ENCODE peak calls at places on chromosome 22, in nine cellular contexts. D, M, C, F, Y, O, J, Q and P are unnamed samples.

GRCh38 chr22:30325724-30326703 is 727 bp downstream of the TBC1D10A start:
- DNase-seq in D (no peak), M (peak), C (peak), F (no peak), Y (peak), O (peak), J (no peak), Q (no peak), P (peak)

GRCh38 chr22:43500792-43501785 is 89.3 kb downstream of the MPPED1 start:
- DNase-seq in D (no peak), M (no peak), C (no peak), F (no peak), Y (no peak), O (no peak), J (no peak), Q (no peak), P (no peak)

GRCh38 chr22:38724926-38725571 is 19.3 kb downstream of the GTPBP1 start:
- DNase-seq in D (no peak), M (no peak), C (peak), F (peak), Y (no peak), O (peak), J (no peak), Q (no peak), P (peak)

GRCh38 chr22:16845465-16845864 is 20.3 kb upstream of the XKR3 start:
- DNase-seq in D (no peak), M (no peak), C (no peak), F (no peak), Y (no peak), O (no peak), J (no peak), Q (no peak), P (no peak)

GRCh38 chr22:17917490-17917983 is 106.8 kb downstream of the MICAL3 start:
- DNase-seq in D (no peak), M (no peak), C (no peak), F (no peak), Y (no peak), O (peak), J (no peak), Q (no peak), P (no peak)

GRCh38 chr22:45444168-45444567 is 30.7 kb downstream of the RIBC2 start:
- DNase-seq in D (no peak), M (no peak), C (peak), F (no peak), Y (no peak), O (no peak), J (no peak), Q (no peak), P (no peak)

GRCh38 chr22:41366323-41367014 is 15.3 kb upstream of the TEF start:
- DNase-seq in D (no peak), M (no peak), C (no peak), F (no peak), Y (no peak), O (no peak), J (no peak), Q (no peak), P (no peak)

GRCh38 chr22:42907404-42908081 is 50.5 kb upstream of the ARFGAP3 start:
- DNase-seq in D (no peak), M (no peak), C (no peak), F (no peak), Y (no peak), O (no peak), J (no peak), Q (no peak), P (no peak)

GRCh38 chr22:23397618-23398567 is 182.2 kb downstream of the IGLL1 start:
- DNase-seq in D (no peak), M (peak), C (no peak), F (no peak), Y (no peak), O (no peak), J (no peak), Q (no peak), P (no peak)

GRCh38 chr22:37043828-37044538 is 7.6 kb upstream of the KCTD17 start:
- DNase-seq in D (no peak), M (no peak), C (peak), F (peak), Y (peak), O (peak), J (no peak), Q (peak), P (peak)

GRCh38 chr22:42642801-42643631 is 2.6 kb upstream of the ATP5MGL start:
- DNase-seq in D (no peak), M (no peak), C (no peak), F (peak), Y (no peak), O (no peak), J (no peak), Q (peak), P (no peak)

GRCh38 chr22:38454361-38455062 is 487 bp downstream of the KCNJ4 start:
- DNase-seq in D (no peak), M (no peak), C (peak), F (no peak), Y (peak), O (peak), J (no peak), Q (no peak), P (no peak)

GRCh38 chr22:49235463-49236300 is 592.0 kb downstream of the BRD1 start:
- DNase-seq in D (no peak), M (no peak), C (peak), F (no peak), Y (no peak), O (peak), J (no peak), Q (no peak), P (no peak)

GRCh38 chr22:23565288-23565941 is 14.7 kb downstream of the IGLL1 start:
- DNase-seq in D (no peak), M (no peak), C (peak), F (peak), Y (peak), O (no peak), J (no peak), Q (peak), P (peak)

GRCh38 chr22:45239378-45240136 is 1.1 kb downstream of the KIAA0930 start:
- DNase-seq in D (no peak), M (no peak), C (no peak), F (peak), Y (no peak), O (no peak), J (no peak), Q (peak), P (peak)

GRCh38 chr22:22941831-22942510 is 54.4 kb downstream of the IGLL5 start:
- DNase-seq in D (no peak), M (no peak), C (peak), F (no peak), Y (no peak), O (no peak), J (no peak), Q (no peak), P (no peak)

GRCh38 chr22:19735665-19736510 is 12.5 kb downstream of the GP1BB start:
- DNase-seq in D (no peak), M (no peak), C (no peak), F (no peak), Y (no peak), O (no peak), J (no peak), Q (no peak), P (no peak)

GRCh38 chr22:46934172-46934745 is 171.8 kb downstream of the TBC1D22A start:
- DNase-seq in D (no peak), M (no peak), C (no peak), F (no peak), Y (no peak), O (no peak), J (no peak), Q (no peak), P (no peak)

GRCh38 chr22:48500481-48501230 is 1327.0 kb downstream of the BRD1 start:
- DNase-seq in D (no peak), M (no peak), C (peak), F (no peak), Y (no peak), O (no peak), J (no peak), Q (no peak), P (no peak)

GRCh38 chr22:20062766-20063083 is 17.3 kb upstream of the DGCR8 start:
- DNase-seq in D (no peak), M (no peak), C (no peak), F (no peak), Y (no peak), O (no peak), J (no peak), Q (no peak), P (no peak)

GRCh38 chr22:45502215-45503070 is at the start of gene FBLN1:
- DNase-seq in D (no peak), M (no peak), C (peak), F (no peak), Y (peak), O (no peak), J (no peak), Q (no peak), P (no peak)

GRCh38 chr22:43829448-43829821 is 17.3 kb upstream of the EFCAB6 start:
- DNase-seq in D (no peak), M (no peak), C (no peak), F (no peak), Y (no peak), O (no peak), J (no peak), Q (no peak), P (no peak)

GRCh38 chr22:37485714-37486223 is 415 bp downstream of the MFNG start:
- DNase-seq in D (no peak), M (no peak), C (no peak), F (no peak), Y (no peak), O (peak), J (peak), Q (no peak), P (peak)

GRCh38 chr22:31344369-31345330 is 1.5 kb downstream of the PATZ1 start:
- DNase-seq in D (no peak), M (no peak), C (no peak), F (peak), Y (peak), O (peak), J (peak), Q (peak), P (peak)

GRCh38 chr22:20205964-20206708 is 55.3 kb upstream of the CCDC188 start:
- DNase-seq in D (no peak), M (peak), C (peak), F (peak), Y (no peak), O (peak), J (peak), Q (peak), P (peak)

GRCh38 chr22:39935116-39935515 is 25.1 kb upstream of the TMA7B start:
- DNase-seq in D (no peak), M (no peak), C (no peak), F (no peak), Y (no peak), O (no peak), J (no peak), Q (no peak), P (no peak)

GRCh38 chr22:48960576-48960975 is 867.1 kb downstream of the BRD1 start:
- DNase-seq in D (no peak), M (no peak), C (no peak), F (no peak), Y (no peak), O (no peak), J (no peak), Q (no peak), P (no peak)